ENCODE peak calls at places on chromosomes 16 and 17, in five cellular contexts. Z is BE2C, H is pancreas, J is mammary epithelial cell, R is fibroblast of the aortic adventitia. Y is an unnamed sample.

GRCh38 chr16:69839798-69840409 is 77.8 kb downstream of the WWP2 start:
- DNase-seq in Z (no peak), H (peak), J (no peak), R (no peak), Y (no peak)

GRCh38 chr17:27276653-27277156 is 17.2 kb upstream of the WSB1 start:
- DNase-seq in Z (peak), H (no peak), J (no peak), R (no peak), Y (peak)

GRCh38 chr17:43545383-43545632 is 832 bp downstream of the ETV4 start:
- DNase-seq in Z (no peak), H (no peak), J (no peak), R (no peak), Y (no peak)

GRCh38 chr17:59830007-59830630 is 62.6 kb downstream of the TUBD1 start:
- DNase-seq in Z (no peak), H (no peak), J (no peak), R (peak), Y (no peak)

GRCh38 chr16:83996481-83997252 is 28.6 kb downstream of the NECAB2 start:
- DNase-seq in Z (no peak), H (peak), J (no peak), R (no peak), Y (no peak)

GRCh38 chr17:75830168-75831031 is 13.8 kb downstream of the UNC13D start:
- DNase-seq in Z (peak), H (peak), J (no peak), R (no peak), Y (peak)

GRCh38 chr17:4706121-4706520 is 2.2 kb upstream of the PELP1 start:
- DNase-seq in Z (no peak), H (no peak), J (no peak), R (no peak), Y (no peak)

GRCh38 chr17:36918260-36918691 is 19.0 kb upstream of the LHX1 start:
- DNase-seq in Z (no peak), H (no peak), J (no peak), R (peak), Y (no peak)

GRCh38 chr17:17507465-17508011 is 11.3 kb upstream of the RASD1 start:
- DNase-seq in Z (no peak), H (peak), J (no peak), R (no peak), Y (no peak)

GRCh38 chr17:38355256-38355655 is 3.6 kb downstream of the SOCS7 start:
- DNase-seq in Z (no peak), H (no peak), J (no peak), R (no peak), Y (no peak)

GRCh38 chr16:81565633-81566032 is 121.0 kb downstream of the CMIP start:
- DNase-seq in Z (no peak), H (no peak), J (no peak), R (no peak), Y (no peak)

DNA sequence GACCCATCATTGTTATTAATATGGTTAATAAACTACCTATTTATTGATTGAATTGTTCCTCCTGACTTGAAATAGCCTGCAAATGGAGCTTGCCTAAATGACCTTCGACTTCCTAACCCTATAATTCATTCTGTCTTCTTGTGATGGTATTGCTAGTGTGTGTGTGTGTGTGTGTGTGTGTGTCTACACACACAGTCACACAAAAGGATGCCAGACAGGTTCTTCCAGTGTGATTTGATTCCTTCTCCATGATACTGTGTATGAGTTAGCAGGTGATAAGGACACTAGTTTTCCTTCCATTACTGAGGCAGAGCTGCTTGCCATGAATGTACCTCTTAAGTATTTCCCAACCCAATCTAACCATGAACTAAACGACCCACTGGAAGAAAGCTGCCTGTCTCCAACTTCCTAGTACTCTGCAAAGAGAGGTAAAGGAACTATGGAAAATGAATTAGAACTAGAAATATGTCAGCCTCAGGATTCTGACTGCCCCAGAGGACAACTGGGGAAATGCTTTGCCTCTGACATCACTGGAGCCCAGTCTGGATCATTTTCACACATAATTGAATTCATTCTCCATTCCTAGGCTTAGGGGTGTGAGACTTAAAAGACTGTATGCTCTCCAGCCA is 3.5 kb upstream of the CDC6 start:
- DNase-seq in Z (no peak), H (no peak), J (peak), R (peak), Y (no peak)
- H3K4me3 ChIP-seq in Z (no peak), H (no peak), J (peak), R (peak), Y (no peak)

GRCh38 chr16:30090607-30091332 is 954 bp downstream of the TBX6 start:
- DNase-seq in Z (peak), H (peak), J (no peak), R (no peak), Y (no peak)
- H3K4me3 ChIP-seq in Z (peak), H (peak), J (no peak), R (no peak), Y (peak)

DNA sequence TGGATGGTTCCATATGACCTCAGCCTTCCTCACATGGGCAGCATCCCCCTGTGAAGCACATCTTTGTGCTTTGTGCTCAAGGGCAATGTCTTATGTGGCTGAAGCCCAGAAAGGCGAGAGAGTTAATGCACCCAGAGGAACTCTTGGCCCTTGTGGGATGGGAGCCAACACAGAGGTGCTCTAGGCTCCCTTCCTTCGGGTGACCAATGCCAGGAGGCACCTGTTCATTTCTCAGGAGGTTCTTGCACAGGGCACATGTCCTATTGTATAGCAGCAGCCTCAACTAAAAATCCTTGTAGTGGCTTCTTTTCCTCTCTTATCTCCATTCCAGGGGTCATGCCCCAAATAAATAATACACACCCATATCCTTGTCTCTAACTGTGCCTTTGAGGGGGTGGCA is 83.7 kb upstream of the DNAH9 start:
- DNase-seq in Z (no peak), H (peak), J (no peak), R (no peak), Y (no peak)
- H3K4me3 ChIP-seq in Z (no peak), H (no peak), J (no peak), R (no peak), Y (no peak)

GRCh38 chr16:1545044-1545736 is 11.7 kb downstream of the TMEM204 start:
- DNase-seq in Z (peak), H (no peak), J (no peak), R (no peak), Y (no peak)
- H3K4me3 ChIP-seq in Z (no peak), H (no peak), J (no peak), R (no peak), Y (no peak)

GRCh38 chr16:58196898-58197313 is 1.0 kb downstream of the CSNK2A2 start:
- DNase-seq in Z (no peak), H (no peak), J (peak), R (peak), Y (no peak)

GRCh38 chr16:58198022-58198683 is at the start of gene CSNK2A2:
- DNase-seq in Z (peak), H (peak), J (peak), R (peak), Y (no peak)

GRCh38 chr16:58197314-58198012 is 443 bp downstream of the CSNK2A2 start:
- DNase-seq in Z (peak), H (peak), J (no peak), R (no peak), Y (no peak)

GRCh38 chr16:58200398-58200797 is 2.5 kb upstream of the CSNK2A2 start:
- DNase-seq in Z (no peak), H (no peak), J (no peak), R (no peak), Y (no peak)

DNA sequence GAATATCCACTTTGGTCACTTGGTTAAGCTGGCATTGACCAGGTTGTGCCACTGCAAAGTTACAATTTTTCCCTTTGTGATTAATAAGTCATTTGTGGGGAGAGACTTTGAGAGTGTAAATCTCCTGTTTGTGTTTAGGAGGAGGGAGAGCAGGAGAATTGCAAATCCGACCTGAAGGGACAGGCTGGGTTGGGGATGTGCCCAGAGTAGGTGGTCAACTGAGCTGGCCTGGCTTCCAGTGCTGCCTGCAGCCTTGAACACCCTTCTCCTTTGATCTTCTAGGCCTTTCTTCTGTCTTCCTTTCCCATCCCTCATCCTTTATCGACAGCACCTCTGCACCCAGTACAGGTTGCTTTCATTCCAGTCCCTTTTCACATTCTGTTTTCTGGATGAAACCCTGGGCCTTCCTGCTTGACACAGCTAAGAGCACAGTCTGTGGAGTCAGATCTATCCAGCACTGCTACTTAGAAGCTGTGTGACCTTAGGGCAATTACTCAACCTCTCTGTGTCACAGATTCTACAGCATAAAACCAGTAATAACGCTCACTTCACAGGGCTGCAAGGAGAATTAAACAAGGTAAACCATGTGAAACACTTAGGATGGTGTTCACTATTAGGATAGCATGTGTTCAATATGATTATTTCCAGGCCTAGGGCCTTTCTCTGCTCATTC is 969 bp upstream of the CSNK2A2 start:
- DNase-seq in Z (no peak), H (no peak), J (no peak), R (no peak), Y (no peak)
- H3K4me3 ChIP-seq in Z (no peak), H (no peak), J (no peak), R (no peak), Y (peak)

GRCh38 chr16:23726710-23727109 is 13.7 kb upstream of the ERN2 start:
- DNase-seq in Z (no peak), H (no peak), J (no peak), R (no peak), Y (no peak)
- H3K4me3 ChIP-seq in Z (no peak), H (no peak), J (no peak), R (no peak), Y (no peak)

DNA sequence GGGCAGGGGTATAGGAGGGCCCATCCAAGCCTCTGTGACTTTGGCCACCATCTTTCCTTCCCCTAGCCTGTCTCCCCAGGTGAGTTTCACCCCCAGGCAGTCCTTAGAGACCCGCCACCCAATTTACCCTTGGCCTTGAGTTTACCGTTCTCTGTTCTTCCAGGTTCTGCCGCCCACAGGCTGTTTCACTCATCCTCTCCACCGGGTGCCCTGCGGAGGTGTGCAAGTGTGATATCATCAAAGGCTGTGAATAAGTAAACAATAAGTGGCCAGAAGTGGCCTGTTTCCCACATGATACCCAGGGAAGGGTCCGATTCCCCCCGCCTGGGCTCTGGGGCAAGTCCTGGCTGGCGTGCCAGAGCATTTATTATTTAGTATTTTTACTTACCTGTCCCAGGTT is 15.1 kb upstream of the TLCD3B start:
- DNase-seq in Z (no peak), H (no peak), J (no peak), R (no peak), Y (no peak)
- H3K4me3 ChIP-seq in Z (no peak), H (no peak), J (no peak), R (no peak), Y (no peak)

DNA sequence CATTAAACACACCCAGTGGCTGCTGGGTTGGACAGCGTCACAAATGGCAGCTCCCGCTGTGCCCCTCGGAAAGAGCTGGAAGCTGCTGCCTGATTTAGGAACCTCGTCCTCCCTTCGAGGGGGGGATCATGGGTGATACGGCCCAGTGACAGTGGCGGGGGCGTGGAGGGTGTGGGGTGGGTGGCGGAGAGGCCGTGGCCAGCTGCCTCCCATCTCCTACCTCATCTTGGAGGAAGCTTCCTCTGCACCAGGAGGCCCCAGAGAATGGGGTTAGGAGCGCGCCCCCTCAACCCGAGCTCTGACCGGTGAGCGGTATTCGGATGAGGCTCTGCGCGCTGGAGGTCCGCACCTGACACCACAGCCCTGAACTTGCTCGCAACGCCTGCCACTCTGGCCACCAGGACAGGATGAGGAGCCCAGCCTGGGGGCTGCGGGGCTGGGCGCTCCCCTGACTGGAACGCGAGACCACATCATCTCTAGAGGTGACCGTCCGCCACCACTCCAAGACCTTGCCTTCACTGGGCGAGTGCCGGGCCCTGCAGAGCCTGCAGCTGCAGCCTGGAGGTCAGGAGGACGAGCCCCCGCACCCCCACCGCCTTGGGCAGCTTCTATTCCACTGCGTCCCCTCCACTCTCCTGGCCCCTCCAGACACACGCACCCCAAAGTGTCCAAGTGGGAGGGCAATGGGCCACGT is 80.9 kb downstream of the KLHDC4 start:
- DNase-seq in Z (no peak), H (no peak), J (no peak), R (no peak), Y (no peak)
- H3K4me3 ChIP-seq in Z (no peak), H (no peak), J (no peak), R (no peak), Y (no peak)

DNA sequence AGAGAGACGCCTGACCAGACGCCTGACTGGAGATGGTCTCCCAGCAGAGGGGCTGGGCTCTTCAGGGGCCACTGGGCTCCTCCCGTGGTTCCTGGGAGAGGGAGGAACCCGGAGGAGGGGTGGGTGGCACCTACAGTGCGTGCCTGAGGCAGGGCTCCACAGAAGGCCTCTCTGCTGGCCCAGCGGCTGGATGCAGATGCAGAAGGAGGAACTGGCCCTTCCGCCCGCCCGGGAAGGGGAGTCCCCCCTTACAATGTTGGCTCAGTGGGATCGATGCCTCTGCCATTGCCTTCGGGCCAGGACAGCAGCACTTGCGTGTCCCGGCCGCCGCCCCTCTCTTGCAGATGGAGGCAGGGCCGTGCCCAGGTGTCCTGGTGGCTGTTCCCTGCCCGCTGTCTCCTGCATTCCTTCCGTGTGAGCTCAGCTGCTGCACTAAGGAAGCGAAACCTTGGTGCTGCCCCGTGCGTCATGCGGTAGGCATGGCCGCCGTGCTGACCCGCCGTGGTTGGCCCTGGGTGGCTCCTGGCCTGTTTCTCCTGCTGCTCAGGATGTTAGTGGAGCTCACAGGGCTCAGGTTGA is 15.1 kb downstream of the BAIAP2 start:
- DNase-seq in Z (no peak), H (peak), J (peak), R (no peak), Y (no peak)
- H3K4me3 ChIP-seq in Z (no peak), H (no peak), J (no peak), R (no peak), Y (no peak)